ENCODE peak calls at places on chromosome 19, in four cellular contexts. B is tibial nerve, Y is immature natural killer cell, C is astrocyte of the spinal cord. Q is an unnamed sample.

GRCh38 chr19:35409191-35409590 is 38.3 kb downstream of the GPR42 start:
- DNase-seq in B (no peak), Y (no peak), C (no peak), Q (no peak)

GRCh38 chr19:16326401-16327130 is 1.9 kb downstream of the KLF2 start:
- DNase-seq in B (no peak), Y (peak; percentile 76), C (no peak), Q (no peak)

GRCh38 chr19:19261350-19262189 is 11.5 kb downstream of the TM6SF2 start:
- DNase-seq in B (no peak), Y (no peak), C (no peak), Q (no peak)

GRCh38 chr19:46023311-46023779 is 492 bp upstream of the PGLYRP1 start:
- DNase-seq in B (no peak), Y (no peak), C (no peak), Q (no peak)

GRCh38 chr19:33502991-33503790 is 18.4 kb downstream of the PEPD start:
- DNase-seq in B (no peak), Y (no peak), C (no peak), Q (no peak)

GRCh38 chr19:38867176-38867780 is 10.8 kb downstream of the RINL start:
- DNase-seq in B (no peak), Y (no peak), C (no peak), Q (no peak)

GRCh38 chr19:49968279-49968922 is 7.4 kb upstream of the SIGLEC11 start:
- DNase-seq in B (no peak), Y (no peak), C (no peak), Q (no peak)

GRCh38 chr19:49559928-49560327 is 20.4 kb downstream of the NOSIP start:
- DNase-seq in B (no peak), Y (no peak), C (no peak), Q (no peak)